ENCODE peak calls at places on chromosomes 5 and 9, in eight cellular contexts. S is GM18507; K is activated T-cell treated with anti-CD3 and anti-CD28 coated beads for 1 hour; O is stimulated activated CD4-positive, alpha-beta T cell treated with anti-CD3 and anti-CD28 coated beads, Interleukin-4, amount 100 ng/mL, for 1 hour; A is kidney tubule cell; J is CD8-positive, alpha-beta T cell; I is NT2/D1; L is caudate nucleus. R is an unnamed sample.
A peak's percentile ranks its signal among the peaks of the same experiment; 100 is the strongest.

GRCh38 chr5:1007681-1008450 is 736 bp upstream of the NKD2 start:
- DNase-seq in O (peak; percentile 4), J (no peak), A (no peak), K (no peak), I (no peak), S (no peak), L (no peak), R (no peak)

GRCh38 chr9:4548796-4549725 is 58.8 kb downstream of the SLC1A1 start:
- DNase-seq in K (no peak), S (peak; percentile 5), O (no peak), I (peak; percentile 32), J (no peak), L (no peak), A (no peak), R (peak; percentile 40)

GRCh38 chr5:38807570-38808461 is 38.0 kb upstream of the OSMR start:
- DNase-seq in J (no peak), I (no peak), K (no peak), L (no peak), A (no peak), S (no peak), O (no peak), R (no peak)

GRCh38 chr5:154421868-154422267 is 23.9 kb upstream of the SAP30L start:
- DNase-seq in S (no peak), K (no peak), O (no peak), I (no peak), L (no peak), A (peak; percentile 7), J (peak; percentile 23), R (no peak)

GRCh38 chr9:34982352-34982751 is 7.2 kb upstream of the DNAJB5 start:
- DNase-seq in L (no peak), J (no peak), K (no peak), O (no peak), S (no peak), A (no peak), I (no peak), R (no peak)

GRCh38 chr9:126397056-126397455 is 70.4 kb downstream of the MVB12B start:
- DNase-seq in O (peak; percentile 48), K (peak; percentile 39), J (peak; percentile 78), A (no peak), S (peak; percentile 28), L (no peak), I (no peak), R (peak; percentile 40)

GRCh38 chr9:133791069-133791468 is 52.9 kb upstream of the SARDH start:
- DNase-seq in K (no peak), A (no peak), O (no peak), J (no peak), S (no peak), I (no peak), L (no peak), R (no peak)

GRCh38 chr5:100249870-100250269 is 285.3 kb upstream of the FAM174A start:
- DNase-seq in S (no peak), K (no peak), L (no peak), A (no peak), J (no peak), I (no peak), O (no peak), R (no peak)